ENCODE peak calls at places on chromosomes 2 and 18, in five cellular contexts. Q is left cardiac atrium; G is activated CD8-positive, alpha-beta T cell treated with anti-CD3 and anti-CD28 coated beads, Interleukin-2, amount 10 ng/mL, durations not matched to agents 7 days and 5 days; D is Calu3; Y is NCI-H2171. H is an unnamed sample.
A peak's percentile ranks its signal among the peaks of the same experiment; 100 is the strongest.

GRCh38 chr2:175567435-175568061 is 386.0 kb upstream of the ATP5MC3 start:
- DNase-seq in Q (no peak), G (no peak), D (no peak), Y (no peak), H (no peak)

GRCh38 chr2:105771841-105772240 is 27.1 kb downstream of the NCK2 start:
- DNase-seq in Q (peak; percentile 36), G (no peak), D (no peak), Y (no peak), H (no peak)

GRCh38 chr18:9362869-9363268 is 28.3 kb downstream of the TWSG1 start:
- DNase-seq in Q (no peak), G (no peak), D (no peak), Y (no peak), H (no peak)

GRCh38 chr18:24992491-24992890 is 359.5 kb downstream of the ZNF521 start:
- DNase-seq in Q (no peak), G (no peak), D (no peak), Y (no peak), H (no peak)

GRCh38 chr2:183541766-183542165 is 417.5 kb downstream of the NUP35 start:
- DNase-seq in Q (no peak), G (no peak), D (peak; percentile 3), Y (no peak), H (peak; percentile 46)

GRCh38 chr2:218806346-218806978 is 24.5 kb downstream of the CYP27A1 start:
- DNase-seq in Q (peak; percentile 72), G (no peak), D (peak; percentile 77), Y (peak; percentile 38), H (peak; percentile 68)

GRCh38 chr2:54161660-54162059 is 46.2 kb downstream of the ACYP2 start:
- DNase-seq in Q (no peak), G (no peak), D (no peak), Y (no peak), H (no peak)

GRCh38 chr2:207245526-207245925 is 79.8 kb upstream of the KLF7 start:
- DNase-seq in Q (no peak), G (no peak), D (no peak), Y (no peak), H (no peak)

GRCh38 chr2:176533505-176534193 is 264.4 kb downstream of the MTX2 start:
- DNase-seq in Q (no peak), G (no peak), D (no peak), Y (no peak), H (no peak)

GRCh38 chr2:187959821-187960220 is 331.9 kb upstream of the GULP1 start:
- DNase-seq in Q (no peak), G (no peak), D (no peak), Y (no peak), H (peak; percentile 34)

GRCh38 chr18:906416-907170 is 1.9 kb downstream of the ADCYAP1 start:
- DNase-seq in Q (no peak), G (no peak), D (no peak), Y (peak; percentile 54), H (no peak)

GRCh38 chr2:230067990-230068657 is 600 bp downstream of the SLC16A14 start:
- DNase-seq in Q (peak; percentile 68), G (peak; percentile 51), D (peak; percentile 78), Y (peak; percentile 13), H (peak; percentile 38)

GRCh38 chr2:164757934-164758695 is 83.5 kb downstream of the COBLL1 start:
- DNase-seq in Q (no peak), G (no peak), D (no peak), Y (no peak), H (no peak)

GRCh38 chr18:79524181-79525078 is 128.7 kb downstream of the NFATC1 start:
- DNase-seq in Q (no peak), G (peak; percentile 70), D (no peak), Y (no peak), H (no peak)

GRCh38 chr2:2787301-2787907 is 456.3 kb upstream of the MYT1L start:
- DNase-seq in Q (peak; percentile 67), G (no peak), D (no peak), Y (no peak), H (no peak)

GRCh38 chr2:196314157-196314556 is 142.8 kb upstream of the STK17B start:
- DNase-seq in Q (no peak), G (no peak), D (no peak), Y (no peak), H (no peak)

GRCh38 chr2:191285252-191285651 is 40.0 kb downstream of the MYO1B start:
- DNase-seq in Q (no peak), G (no peak), D (no peak), Y (no peak), H (no peak)

GRCh38 chr2:217934321-217935131 is 68.3 kb downstream of the TNS1 start:
- DNase-seq in Q (peak; percentile 74), G (no peak), D (no peak), Y (no peak), H (peak; percentile 50)

GRCh38 chr2:129823044-129823443 is 156.4 kb upstream of the RAB6C start:
- DNase-seq in Q (no peak), G (no peak), D (no peak), Y (no peak), H (no peak)

GRCh38 chr2:217840522-217840921 is 162.3 kb downstream of the TNS1 start:
- DNase-seq in Q (no peak), G (no peak), D (no peak), Y (no peak), H (no peak)

GRCh38 chr2:128495996-128496547 is 177.4 kb upstream of the HS6ST1 start:
- DNase-seq in Q (no peak), G (no peak), D (no peak), Y (no peak), H (no peak)

H was measured in Caki2.